ENCODE peak calls at places on chromosomes 11 and 22, in five cellular contexts. X, M, W, F and K are unnamed samples. For H3K27me3, the result is how much of the 10 kb centered on the place peaks cover.

GRCh38 chr11:8567597-8568198 is 26.3 kb downstream of the STK33 start:
- DNase-seq in X (no peak), M (no peak), W (peak), F (no peak), K (no peak)

GRCh38 chr11:1854132-1854948 is 1.5 kb downstream of the LSP1 start:
- DNase-seq in X (no peak), M (no peak), W (no peak), F (no peak), K (no peak)

GRCh38 chr11:102367364-102367763 is 20.4 kb downstream of the BIRC2 start:
- DNase-seq in X (no peak), M (no peak), W (no peak), F (no peak), K (no peak)

GRCh38 chr11:25941353-25941752 is 390.6 kb upstream of the ANO3 start:
- DNase-seq in X (no peak), M (no peak), W (no peak), F (no peak), K (no peak)

GRCh38 chr22:22099194-22099486 is 116.6 kb upstream of the TOP3B start:
- DNase-seq in X (no peak), M (no peak), W (no peak), F (no peak), K (no peak)

GRCh38 chr11:26904114-26904513 is 89.8 kb upstream of the FIBIN start:
- DNase-seq in X (no peak), M (no peak), W (no peak), F (no peak), K (no peak)

GRCh38 chr11:57359896-57360690 is 20.9 kb downstream of the PRG3 start:
- DNase-seq in X (no peak), M (no peak), W (no peak), F (no peak), K (no peak)

GRCh38 chr11:77204792-77205466 is 76.9 kb downstream of the MYO7A start:
- DNase-seq in X (no peak), M (no peak), W (no peak), F (no peak), K (no peak)

GRCh38 chr11:13384837-13385417 is 78.1 kb downstream of the BTBD10 start:
- DNase-seq in X (peak), M (no peak), W (peak), F (no peak), K (no peak)

GRCh38 chr11:7892059-7892699 is 38.9 kb downstream of the OR10A6 start:
- DNase-seq in X (no peak), M (no peak), W (no peak), F (no peak), K (peak)

GRCh38 chr11:108871152-108871551 is 206.3 kb downstream of the DDX10 start:
- DNase-seq in X (peak), M (no peak), W (no peak), F (no peak), K (no peak)

GRCh38 chr11:79336740-79337517 is 103.9 kb downstream of the TENM4 start:
- DNase-seq in X (no peak), M (no peak), W (no peak), F (no peak), K (no peak)

GRCh38 chr11:81112718-81113117 is 1620.9 kb downstream of the FAM181B start:
- DNase-seq in X (no peak), M (no peak), W (no peak), F (no peak), K (no peak)

GRCh38 chr11:134566311-134566710 is 154.3 kb upstream of the B3GAT1 start:
- DNase-seq in X (no peak), M (no peak), W (no peak), F (no peak), K (no peak)

GRCh38 chr11:78227906-78228305 is 39.2 kb downstream of the USP35 start:
- DNase-seq in X (no peak), M (no peak), W (no peak), F (no peak), K (no peak)

GRCh38 chr11:76510060-76511047 is 65.5 kb downstream of the EMSY start:
- DNase-seq in X (no peak), M (no peak), W (no peak), F (no peak), K (peak)

GRCh38 chr11:125085301-125086081 is 22.4 kb downstream of the SLC37A2 start:
- DNase-seq in X (no peak), M (no peak), W (no peak), F (no peak), K (no peak)

GRCh38 chr11:48900131-48900800 is 83.4 kb downstream of the TRIM51G start:
- DNase-seq in X (no peak), M (no peak), W (no peak), F (no peak), K (no peak)

GRCh38 chr11:90124371-90124770 is 10.1 kb upstream of the NAALAD2 start:
- DNase-seq in X (no peak), M (no peak), W (no peak), F (no peak), K (no peak)

GRCh38 chr11:16630651-16631050 is 107.8 kb upstream of the C11orf58 start:
- DNase-seq in X (no peak), M (no peak), W (no peak), F (no peak), K (no peak)

GRCh38 chr11:10305262-10305963 is 540 bp downstream of the ADM start:
- DNase-seq in X (peak), M (peak), W (no peak), F (no peak), K (no peak)

GRCh38 chr11:122804796-122805195 is 33.5 kb upstream of the CRTAM start:
- DNase-seq in X (no peak), M (no peak), W (peak), F (no peak), K (no peak)

GRCh38 chr22:25114369-25115362 is 85.0 kb upstream of the CRYBB3 start:
- DNase-seq in X (no peak), M (no peak), W (peak), F (no peak), K (no peak)

GRCh38 chr11:76664578-76665061 is 5.9 kb downstream of the LRRC32 start:
- DNase-seq in X (peak), M (peak), W (no peak), F (no peak), K (no peak)

GRCh38 chr11:45087761-45088160 is 58.7 kb upstream of the PRDM11 start:
- DNase-seq in X (no peak), M (no peak), W (no peak), F (no peak), K (no peak)

GRCh38 chr11:116122697-116123472 is 618.7 kb upstream of the CADM1 start:
- DNase-seq in X (no peak), M (no peak), W (no peak), F (no peak), K (no peak)

GRCh38 chr22:47213571-47214230 is 451.3 kb downstream of the TBC1D22A start:
- DNase-seq in X (peak), M (no peak), W (no peak), F (no peak), K (no peak)

DNA sequence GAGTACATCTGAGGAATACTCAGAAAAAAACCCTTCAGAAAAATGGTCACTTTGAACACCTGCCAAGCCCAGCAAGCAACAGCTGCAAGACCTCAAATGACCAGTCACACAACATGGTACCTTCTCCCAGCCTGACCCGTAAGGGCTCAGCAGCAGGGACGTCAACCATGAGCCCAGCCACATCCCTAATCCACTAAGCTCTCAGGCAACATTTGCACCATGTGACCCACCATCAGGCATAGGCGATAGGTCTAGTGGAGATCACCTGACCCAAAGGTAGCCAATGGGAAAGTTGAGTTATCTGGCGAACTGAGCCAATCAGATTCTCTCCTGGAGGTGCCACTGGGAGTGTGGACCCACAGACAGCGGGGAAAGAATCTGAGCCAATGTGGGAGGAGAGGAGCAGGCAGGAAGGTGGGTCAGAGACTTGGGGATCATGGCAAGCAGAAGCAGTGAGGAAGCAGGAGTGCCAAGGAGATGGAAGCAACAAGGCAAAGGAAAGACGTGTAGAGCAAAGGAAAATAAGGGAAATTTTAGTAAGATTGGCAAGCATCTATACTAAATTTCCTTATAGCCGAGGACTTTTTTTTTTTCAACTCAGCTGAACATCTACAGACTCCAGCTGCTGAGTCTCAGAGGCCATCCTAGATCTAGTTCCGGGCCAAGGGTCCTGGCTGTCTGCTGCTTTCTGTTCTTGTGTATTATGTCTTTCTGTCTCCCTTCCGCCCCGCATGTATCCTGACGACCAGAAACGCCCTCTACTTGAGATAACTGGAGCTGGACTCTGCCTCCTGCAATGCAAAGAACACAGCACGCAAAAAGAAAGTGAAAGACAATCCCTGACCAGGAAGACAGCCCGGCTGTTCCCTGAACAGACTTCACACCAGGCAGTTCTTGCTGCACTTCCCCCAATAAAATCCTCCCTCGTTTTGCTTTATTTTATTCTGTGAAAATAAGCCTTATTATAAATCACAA is 11.0 kb upstream of the PLAAT2 start:
- DNase-seq in X (no peak), M (peak), W (no peak), F (no peak), K (no peak)
- TF ChIP-seq CTCF in X (no peak), M (no peak), W (no peak), F (no peak), K (peak)

DNA sequence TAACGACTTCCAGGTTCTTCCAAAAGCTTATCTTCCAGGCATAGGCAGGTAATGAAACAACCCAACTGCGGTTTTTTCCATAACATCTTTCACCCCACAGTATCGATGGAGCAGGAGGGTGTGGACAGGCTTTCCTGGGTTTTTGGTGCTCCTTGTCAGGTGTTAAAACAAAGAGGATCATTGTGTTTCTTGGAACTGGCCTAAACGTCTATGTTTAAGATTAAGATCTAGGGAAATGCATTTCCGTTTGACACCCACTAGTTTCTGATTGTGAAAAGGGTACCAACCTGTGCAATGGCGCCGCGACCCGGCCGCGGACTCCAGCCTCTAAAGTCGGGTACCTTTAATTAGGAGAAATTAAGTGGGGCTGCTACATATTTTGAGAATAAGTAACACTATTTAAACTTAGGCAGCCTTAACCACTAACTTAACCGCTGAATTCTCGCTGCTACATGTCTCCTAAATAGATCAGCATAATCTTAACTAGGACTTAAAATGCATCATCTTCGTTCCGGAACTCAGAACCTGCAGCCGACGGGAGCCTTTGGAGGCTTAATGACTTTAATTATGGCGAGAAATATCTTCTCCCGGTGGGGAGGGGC is 31.5 kb downstream of the C22orf31 start:
- DNase-seq in X (no peak), M (no peak), W (no peak), F (no peak), K (no peak)
- H3K4me3 ChIP-seq in X (peak), M (peak), W (peak), F (peak), K (peak)

GRCh38 chr22:37371491-37371890 is 55.8 kb downstream of the ELFN2 start:
- DNase-seq in X (no peak), M (no peak), W (no peak), F (no peak), K (no peak)
- H3K27me3 ChIP-seq in X (under half), M (half or more), W (under half), F (under half), K (under half)

GRCh38 chr22:39383841-39384625 is 15.5 kb upstream of the TAB1 start:
- DNase-seq in X (no peak), M (no peak), W (no peak), F (no peak), K (no peak)

GRCh38 chr22:39382410-39382809 is 17.2 kb upstream of the TAB1 start:
- DNase-seq in X (no peak), M (no peak), W (no peak), F (no peak), K (no peak)

GRCh38 chr22:39388261-39389011 is 11.1 kb upstream of the TAB1 start:
- DNase-seq in X (peak), M (peak), W (no peak), F (peak), K (peak)

GRCh38 chr22:39381930-39382329 is 17.6 kb upstream of the TAB1 start:
- DNase-seq in X (no peak), M (no peak), W (no peak), F (no peak), K (no peak)

GRCh38 chr22:39384750-39385480 is 14.7 kb upstream of the TAB1 start:
- DNase-seq in X (peak), M (no peak), W (no peak), F (no peak), K (no peak)
- TF ChIP-seq CTCF in X (peak), M (no peak), W (peak), F (no peak), K (peak)

GRCh38 chr11:66317322-66317765 is 500 bp upstream of the CD248 start:
- DNase-seq in X (peak), M (no peak), W (no peak), F (no peak), K (no peak)
- H3K4me3 ChIP-seq in X (peak), M (peak), W (no peak), F (peak), K (peak)

GRCh38 chr11:131460931-131461330 is 90.5 kb downstream of the NTM start:
- DNase-seq in X (no peak), M (no peak), W (no peak), F (no peak), K (no peak)

GRCh38 chr11:131462622-131463021 is 92.2 kb downstream of the NTM start:
- DNase-seq in X (no peak), M (no peak), W (no peak), F (no peak), K (no peak)

GRCh38 chr11:131458421-131458820 is 88.0 kb downstream of the NTM start:
- DNase-seq in X (no peak), M (no peak), W (no peak), F (no peak), K (no peak)

GRCh38 chr11:131455843-131456704 is 85.7 kb downstream of the NTM start:
- DNase-seq in X (no peak), M (no peak), W (no peak), F (no peak), K (no peak)

GRCh38 chr11:131457163-131457562 is 86.7 kb downstream of the NTM start:
- DNase-seq in X (no peak), M (no peak), W (no peak), F (no peak), K (no peak)
- H3K27me3 ChIP-seq in X (under half), M (under half), W (under half), F (under half), K (under half)

GRCh38 chr22:23772315-23773246 is at the start of gene MMP11:
- DNase-seq in X (peak), M (peak), W (no peak), F (no peak), K (no peak)
- TF ChIP-seq CTCF in X (peak), M (peak), W (no peak), F (no peak), K (no peak)

GRCh38 chr22:44164031-44164430 is 16.7 kb upstream of the PARVG start:
- DNase-seq in X (no peak), M (no peak), W (no peak), F (no peak), K (no peak)
- H3K4me3 ChIP-seq in X (no peak), M (no peak), W (no peak), F (no peak), K (no peak)